ENCODE peak calls at places on chromosomes 2 and 18, in five cellular contexts. P is NCI-H1694 treated with DMSO at 0.1 percent for 48 hours, E is cerebellar cortex, G is sciatic nerve, C is epithelial cell of prostate. J is an unnamed sample.

GRCh38 chr2:85255813-85256581 is 71.8 kb downstream of the TGOLN2 start:
- DNase-seq in P (no peak), E (no peak), C (no peak), G (no peak), J (no peak)

GRCh38 chr2:127052068-127052770 is 54.7 kb downstream of the BIN1 start:
- DNase-seq in P (no peak), E (no peak), G (peak; percentile 64), C (no peak), J (no peak)

GRCh38 chr18:9731380-9731779 is 23.3 kb downstream of the RAB31 start:
- DNase-seq in P (no peak), E (no peak), C (peak; percentile 78), G (no peak), J (no peak)

GRCh38 chr18:26549486-26550435 is 1.4 kb upstream of the KCTD1 start:
- DNase-seq in P (peak; percentile 24), E (peak; percentile 28), G (peak; percentile 85), C (no peak), J (peak; percentile 75)

GRCh38 chr2:128375454-128375853 is 56.8 kb upstream of the HS6ST1 start:
- DNase-seq in G (peak; percentile 38), P (peak; percentile 55), E (no peak), C (no peak), J (peak; percentile 76)

GRCh38 chr2:207871506-207871905 is 101.8 kb upstream of the FZD5 start:
- DNase-seq in G (no peak), P (no peak), E (no peak), C (no peak), J (no peak)

GRCh38 chr18:68394705-68395104 is 320.2 kb downstream of the TMX3 start:
- DNase-seq in C (no peak), P (no peak), G (no peak), E (no peak), J (no peak)

GRCh38 chr2:44955593-44956449 is 14.3 kb downstream of the SIX3 start:
- DNase-seq in P (peak; percentile 29), C (peak; percentile 6), E (peak; percentile 62), G (peak; percentile 86), J (peak; percentile 14)

GRCh38 chr2:72008608-72009007 is 139.1 kb downstream of the CYP26B1 start:
- DNase-seq in G (no peak), P (no peak), E (no peak), C (no peak), J (no peak)

GRCh38 chr2:16019617-16020351 is 79.4 kb downstream of the MYCN start:
- DNase-seq in C (no peak), P (no peak), E (no peak), G (no peak), J (no peak)

GRCh38 chr2:86518498-86518897 is 44.7 kb downstream of the CHMP3 start:
- DNase-seq in C (no peak), P (peak; percentile 3), G (no peak), E (peak; percentile 54), J (no peak)

GRCh38 chr2:238294046-238294392 is 5.6 kb upstream of the PER2 start:
- DNase-seq in C (no peak), P (no peak), E (no peak), G (peak; percentile 34), J (no peak)

GRCh38 chr2:206936456-206937222 is 2.7 kb upstream of the CPO start:
- DNase-seq in C (no peak), E (no peak), P (no peak), G (no peak), J (no peak)

GRCh38 chr2:236284208-236284607 is 20.0 kb upstream of the ASB18 start:
- DNase-seq in P (no peak), E (no peak), C (no peak), G (no peak), J (no peak)

GRCh38 chr2:143833258-143833657 is 686.7 kb downstream of the ZEB2 start:
- DNase-seq in E (no peak), C (no peak), G (no peak), P (no peak), J (no peak)

GRCh38 chr2:39913648-39914456 is 134.8 kb upstream of the THUMPD2 start:
- DNase-seq in C (no peak), P (peak; percentile 81), E (peak; percentile 87), G (no peak), J (peak; percentile 32)

GRCh38 chr18:56391933-56392590 is 246.3 kb downstream of the TXNL1 start:
- DNase-seq in P (no peak), E (no peak), G (no peak), C (no peak), J (no peak)

GRCh38 chr2:40095003-40095402 is 315.9 kb upstream of the THUMPD2 start:
- DNase-seq in G (no peak), E (no peak), C (no peak), P (peak; percentile 5), J (no peak)

GRCh38 chr2:72629062-72629461 is 196.8 kb downstream of the EXOC6B start:
- DNase-seq in C (no peak), P (no peak), E (no peak), G (no peak), J (no peak)

GRCh38 chr2:50401772-50402653 is 629.9 kb downstream of the NRXN1 start:
- DNase-seq in G (peak; percentile 64), P (peak; percentile 65), C (peak; percentile 6), E (peak; percentile 67), J (peak; percentile 63)

GRCh38 chr2:205593891-205594290 is 88.4 kb upstream of the NRP2 start:
- DNase-seq in G (no peak), E (no peak), P (no peak), C (no peak), J (no peak)

GRCh38 chr18:55220523-55220922 is 261.3 kb upstream of the CCDC68 start:
- DNase-seq in G (no peak), E (no peak), C (no peak), P (no peak), J (no peak)

GRCh38 chr2:235857613-235858012 is 310.6 kb downstream of the GBX2 start:
- DNase-seq in C (no peak), G (peak; percentile 8), P (no peak), E (no peak), J (no peak)

GRCh38 chr2:46335404-46335965 is 38.3 kb downstream of the EPAS1 start:
- DNase-seq in C (no peak), P (no peak), E (peak; percentile 8), G (peak; percentile 69), J (no peak)

GRCh38 chr18:73690222-73690621 is 457.4 kb downstream of the FBXO15 start:
- DNase-seq in E (no peak), G (no peak), C (no peak), P (no peak), J (no peak)

GRCh38 chr18:76518543-76519155 is 23.6 kb upstream of the ZNF516 start:
- DNase-seq in C (no peak), G (peak; percentile 81), P (no peak), E (no peak), J (peak; percentile 57)

GRCh38 chr2:18362696-18363095 is 197.8 kb downstream of the RDH14 start:
- DNase-seq in E (no peak), P (no peak), G (no peak), C (peak; percentile 22), J (no peak)

GRCh38 chr2:7627587-7627986 is 710.4 kb downstream of the RNF144A start:
- DNase-seq in P (no peak), C (no peak), G (no peak), E (no peak), J (no peak)

GRCh38 chr2:192029089-192029488 is 165.6 kb downstream of the TMEFF2 start:
- DNase-seq in E (no peak), C (peak; percentile 22), G (no peak), P (no peak), J (no peak)

GRCh38 chr2:190359896-190360376 is 16.5 kb downstream of the INPP1 start:
- DNase-seq in G (peak; percentile 66), E (peak; percentile 23), C (no peak), P (peak; percentile 70), J (no peak)

GRCh38 chr2:7749895-7750559 is 832.8 kb downstream of the RNF144A start:
- DNase-seq in G (no peak), C (no peak), E (no peak), P (peak; percentile 54), J (no peak)

GRCh38 chr2:144377929-144378328 is 142.0 kb downstream of the ZEB2 start:
- DNase-seq in E (no peak), P (no peak), G (no peak), C (no peak), J (no peak)

GRCh38 chr2:171210864-171211431 is 50.3 kb upstream of the TLK1 start:
- DNase-seq in G (no peak), E (no peak), C (no peak), P (no peak), J (no peak)

GRCh38 chr2:157052685-157053224 is 204.8 kb upstream of the GALNT5 start:
- DNase-seq in E (no peak), C (peak; percentile 18), G (no peak), P (no peak), J (no peak)

GRCh38 chr2:98464772-98465310 is 20.2 kb downstream of the INPP4A start:
- DNase-seq in P (peak; percentile 13), G (no peak), E (no peak), C (no peak), J (no peak)